ENCODE peak calls at places on chromosome 3, in seven cellular contexts. E is HFF-Myc, F is AG04450, M is mammary epithelial cell, W is tibial artery, J is cardiac muscle cell, A is BE2C. V is an unnamed sample.
A peak's percentile ranks its signal among the peaks of the same experiment; 100 is the strongest.

GRCh38 chr3:86929046-86929445 is 61.9 kb downstream of the VGLL3 start:
- DNase-seq in E (no peak), F (no peak), M (peak; percentile 47), W (no peak), J (no peak), A (no peak), V (no peak)

GRCh38 chr3:186519021-186519658 is 25.0 kb downstream of the CRYGS start:
- DNase-seq in E (no peak), F (no peak), M (no peak), W (no peak), J (no peak), A (no peak), V (no peak)

GRCh38 chr3:140470962-140471361 is 206.9 kb upstream of the TRIM42 start:
- DNase-seq in E (no peak), F (no peak), M (no peak), W (no peak), J (no peak), A (peak; percentile 81), V (no peak)

GRCh38 chr3:60142009-60142408 is 1092.2 kb upstream of the CFAP20DC start:
- DNase-seq in E (no peak), F (no peak), M (no peak), W (no peak), J (no peak), A (no peak), V (no peak)

GRCh38 chr3:87309601-87310000 is 33.2 kb upstream of the POU1F1 start:
- DNase-seq in E (no peak), F (no peak), M (peak; percentile 64), W (no peak), J (no peak), A (no peak), V (no peak)

GRCh38 chr3:158458464-158458863 is 112.5 kb upstream of the MLF1 start:
- DNase-seq in E (no peak), F (no peak), M (peak; percentile 57), W (no peak), J (no peak), A (no peak), V (no peak)

GRCh38 chr3:127652246-127652995 is 20.3 kb upstream of the ABTB1 start:
- DNase-seq in E (no peak), F (no peak), M (no peak), W (peak; percentile 75), J (peak; percentile 66), A (peak; percentile 72), V (no peak)

GRCh38 chr3:180855364-180855763 is 57.1 kb upstream of the FXR1 start:
- DNase-seq in E (no peak), F (no peak), M (peak; percentile 6), W (no peak), J (no peak), A (no peak), V (no peak)

GRCh38 chr3:181692850-181693154 is 18.9 kb upstream of the SOX2 start:
- DNase-seq in E (no peak), F (no peak), M (no peak), W (no peak), J (no peak), A (no peak), V (no peak)

GRCh38 chr3:46714728-46715506 is 2.8 kb downstream of the PRSS50 start:
- DNase-seq in E (no peak), F (no peak), M (no peak), W (no peak), J (no peak), A (no peak), V (no peak)

GRCh38 chr3:128309026-128309425 is 155.7 kb downstream of the EEFSEC start:
- DNase-seq in E (no peak), F (no peak), M (no peak), W (no peak), J (no peak), A (no peak), V (no peak)

GRCh38 chr3:16448691-16449090 is 64.8 kb downstream of the RFTN1 start:
- DNase-seq in E (peak; percentile 65), F (peak; percentile 89), M (peak; percentile 90), W (peak; percentile 93), J (peak; percentile 89), A (no peak), V (no peak)

GRCh38 chr3:66795365-66795764 is 202.7 kb upstream of the KBTBD8 start:
- DNase-seq in E (no peak), F (peak; percentile 74), M (no peak), W (no peak), J (no peak), A (no peak), V (no peak)

GRCh38 chr3:7543294-7543693 is 682.4 kb downstream of the GRM7 start:
- DNase-seq in E (no peak), F (no peak), M (peak; percentile 5), W (no peak), J (peak; percentile 38), A (peak; percentile 28), V (no peak)

GRCh38 chr3:135218304-135218703 is 423.2 kb downstream of the EPHB1 start:
- DNase-seq in E (no peak), F (no peak), M (no peak), W (no peak), J (no peak), A (no peak), V (no peak)

GRCh38 chr3:112437146-112438022 is 61.9 kb downstream of the BTLA start:
- DNase-seq in E (peak; percentile 7), F (peak; percentile 8), M (peak; percentile 52), W (no peak), J (peak; percentile 49), A (no peak), V (no peak)

DNA sequence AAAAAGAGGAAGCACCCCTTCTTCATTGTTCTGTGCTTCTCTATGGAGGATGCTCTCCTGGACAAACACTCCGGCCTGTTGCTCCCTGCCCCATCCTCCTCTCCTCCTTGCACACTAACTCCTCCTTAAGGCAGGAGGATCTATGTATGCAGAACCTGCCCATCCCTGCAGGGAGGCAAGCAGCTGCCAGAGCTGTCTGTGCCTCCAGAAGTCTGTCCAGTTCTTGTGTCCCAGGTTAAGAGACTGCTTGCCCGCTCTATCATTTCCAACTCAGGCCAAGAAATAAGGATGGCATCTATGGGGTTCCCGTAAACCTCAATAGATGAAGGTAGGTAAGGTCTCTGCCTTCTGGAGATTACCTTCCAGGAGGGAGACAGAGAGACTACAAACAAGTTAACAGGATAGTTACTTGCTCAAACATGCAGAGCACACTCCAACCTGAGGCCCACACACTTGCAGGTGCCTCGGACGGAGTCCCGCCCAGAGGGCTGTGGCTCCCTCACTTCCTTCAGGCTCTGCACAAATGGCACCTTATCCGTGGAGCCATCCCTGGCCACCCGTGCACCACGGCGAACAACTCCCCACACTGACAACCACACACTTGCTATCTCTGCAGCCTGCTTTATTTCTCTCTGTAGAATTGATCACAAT is 6.9 kb downstream of the XXYLT1 start:
- DNase-seq in E (no peak), F (no peak), M (peak; percentile 12), W (no peak), J (no peak), A (no peak), V (no peak)
- TF ChIP-seq CTCF in E (no peak), F (no peak), M (no peak), W (no peak), J (no peak), A (no peak), V (no peak)

DNA sequence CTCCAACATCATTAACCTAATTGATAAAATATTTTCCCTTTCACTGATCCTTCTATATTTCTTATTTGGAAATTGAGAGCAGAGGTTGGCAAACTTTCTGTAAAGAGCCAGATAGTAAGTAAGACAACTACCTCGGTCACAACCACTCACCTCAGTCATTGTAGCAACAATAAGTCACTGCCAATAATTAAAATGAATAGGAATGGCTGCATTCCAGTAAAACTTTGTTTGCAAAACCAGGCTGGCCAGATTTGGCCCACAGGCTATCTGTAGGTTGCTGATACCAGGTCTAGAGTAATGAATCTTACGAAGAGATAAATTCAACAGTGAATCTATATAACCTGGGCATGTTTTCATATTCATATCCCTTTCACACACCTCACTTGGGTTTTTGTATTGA is 316.2 kb upstream of the TBC1D5 start:
- DNase-seq in E (no peak), F (no peak), M (no peak), W (no peak), J (no peak), A (no peak), V (no peak)
- TF ChIP-seq CTCF in E (no peak), F (no peak), M (no peak), W (no peak), J (no peak), A (no peak), V (no peak)

DNA sequence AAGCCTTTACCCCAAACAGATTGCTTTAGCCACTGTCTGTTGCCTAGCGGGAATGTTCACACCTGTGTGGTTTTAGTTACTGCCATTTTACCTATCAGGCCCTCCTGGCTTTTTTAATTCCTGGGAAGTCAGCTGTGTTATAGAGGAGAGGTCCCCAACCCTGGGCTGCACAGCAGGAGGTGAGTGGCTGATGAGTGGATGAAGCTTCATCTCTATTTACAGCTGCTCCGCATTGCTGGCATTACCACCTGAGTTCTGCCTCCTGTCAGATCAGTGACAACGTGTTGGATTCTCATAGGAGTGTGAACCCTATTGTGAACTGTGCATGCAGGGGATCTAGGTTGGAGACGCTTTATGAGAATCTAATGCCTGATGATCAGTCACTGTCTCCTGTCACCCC is 127.0 kb downstream of the MBNL1 start:
- DNase-seq in E (no peak), F (no peak), M (no peak), W (no peak), J (no peak), A (no peak), V (no peak)
- TF ChIP-seq CTCF in E (no peak), F (no peak), M (no peak), W (no peak), J (no peak), A (no peak), V (no peak)

GRCh38 chr3:143121240-143122088 is 1.9 kb downstream of the CHST2 start:
- DNase-seq in E (no peak), F (peak; percentile 20), M (peak; percentile 36), W (no peak), J (peak; percentile 82), A (peak; percentile 73), V (peak; percentile 56)
- TF ChIP-seq CTCF in E (peak; percentile 73), F (peak; percentile 60), M (peak; percentile 14), W (no peak), J (peak; percentile 82), A (peak; percentile 51), V (peak; percentile 71)

GRCh38 chr3:10937141-10937825 is 55.3 kb upstream of the SLC6A1 start:
- DNase-seq in E (no peak), F (no peak), M (no peak), W (no peak), J (no peak), A (no peak), V (peak; percentile 25)

GRCh38 chr3:10933958-10934481 is 58.5 kb upstream of the SLC6A1 start:
- DNase-seq in E (no peak), F (peak; percentile 4), M (peak; percentile 67), W (peak; percentile 57), J (peak; percentile 64), A (no peak), V (peak; percentile 27)

GRCh38 chr3:10936686-10937085 is 55.9 kb upstream of the SLC6A1 start:
- DNase-seq in E (no peak), F (no peak), M (no peak), W (peak; percentile 47), J (no peak), A (no peak), V (peak; percentile 30)

GRCh38 chr3:10935028-10935427 is 57.5 kb upstream of the SLC6A1 start:
- DNase-seq in E (no peak), F (no peak), M (no peak), W (no peak), J (no peak), A (no peak), V (peak; percentile 34)

GRCh38 chr3:10935846-10936631 is 56.5 kb upstream of the SLC6A1 start:
- DNase-seq in E (no peak), F (no peak), M (no peak), W (peak; percentile 51), J (no peak), A (no peak), V (no peak)
- TF ChIP-seq CTCF in E (no peak), F (no peak), M (no peak), W (no peak), J (no peak), A (no peak), V (no peak)

V was measured in CD14-positive monocyte.